ENCODE peak calls at places on chromosome 1, in nine cellular contexts. One of them, this sample, is unnamed.

GRCh38 chr1:53048345-53048737 is 13.7 kb upstream of the PODN start:
- DNase-seq in activated CD8-positive, alpha-beta memory T cell treated with anti-CD3 and anti-CD28 coated beads for 4 hours: no peak
- DNase-seq in non-pigmented ciliary epithelial cell: no peak
- DNase-seq in stimulated activated naive CD8-positive, alpha-beta T cell treated with anti-CD3 and anti-CD28 coated beads, Interleukin-15, amount 100 ng/mL, for 72 hours: no peak
- DNase-seq in HT-29: no peak
- DNase-seq in GM19239: no peak
- DNase-seq in right lobe of liver: no peak
- DNase-seq in T-helper 2 cell: no peak
- DNase-seq in lower leg skin: no peak
- DNase-seq in this sample: no peak

GRCh38 chr1:184597652-184598357 is 156.9 kb downstream of the EDEM3 start:
- DNase-seq in activated CD8-positive, alpha-beta memory T cell treated with anti-CD3 and anti-CD28 coated beads for 4 hours: no peak
- DNase-seq in non-pigmented ciliary epithelial cell: no peak
- DNase-seq in stimulated activated naive CD8-positive, alpha-beta T cell treated with anti-CD3 and anti-CD28 coated beads, Interleukin-15, amount 100 ng/mL, for 72 hours: no peak
- DNase-seq in HT-29: no peak
- DNase-seq in GM19239: no peak
- DNase-seq in right lobe of liver: no peak
- DNase-seq in T-helper 2 cell: no peak
- DNase-seq in lower leg skin: no peak
- DNase-seq in this sample: no peak

GRCh38 chr1:221429262-221429661 is 312.6 kb downstream of the DUSP10 start:
- DNase-seq in activated CD8-positive, alpha-beta memory T cell treated with anti-CD3 and anti-CD28 coated beads for 4 hours: no peak
- DNase-seq in non-pigmented ciliary epithelial cell: no peak
- DNase-seq in stimulated activated naive CD8-positive, alpha-beta T cell treated with anti-CD3 and anti-CD28 coated beads, Interleukin-15, amount 100 ng/mL, for 72 hours: no peak
- DNase-seq in HT-29: no peak
- DNase-seq in GM19239: no peak
- DNase-seq in right lobe of liver: no peak
- DNase-seq in T-helper 2 cell: no peak
- DNase-seq in lower leg skin: no peak
- DNase-seq in this sample: no peak

GRCh38 chr1:89999628-90000027 is 4.7 kb downstream of the ZNF326 start:
- DNase-seq in activated CD8-positive, alpha-beta memory T cell treated with anti-CD3 and anti-CD28 coated beads for 4 hours: no peak
- DNase-seq in non-pigmented ciliary epithelial cell: no peak
- DNase-seq in stimulated activated naive CD8-positive, alpha-beta T cell treated with anti-CD3 and anti-CD28 coated beads, Interleukin-15, amount 100 ng/mL, for 72 hours: no peak
- DNase-seq in HT-29: no peak
- DNase-seq in GM19239: no peak
- DNase-seq in right lobe of liver: no peak
- DNase-seq in T-helper 2 cell: no peak
- DNase-seq in lower leg skin: no peak
- DNase-seq in this sample: no peak

GRCh38 chr1:111222308-111223125 is 5.0 kb upstream of the CHI3L2 start:
- DNase-seq in activated CD8-positive, alpha-beta memory T cell treated with anti-CD3 and anti-CD28 coated beads for 4 hours: no peak
- DNase-seq in non-pigmented ciliary epithelial cell: no peak
- DNase-seq in stimulated activated naive CD8-positive, alpha-beta T cell treated with anti-CD3 and anti-CD28 coated beads, Interleukin-15, amount 100 ng/mL, for 72 hours: peak; percentile 75
- DNase-seq in HT-29: peak; percentile 90
- DNase-seq in GM19239: no peak
- DNase-seq in right lobe of liver: peak; percentile 78
- DNase-seq in T-helper 2 cell: peak; percentile 59
- DNase-seq in lower leg skin: peak; percentile 95
- DNase-seq in this sample: peak; percentile 90

GRCh38 chr1:184210048-184210447 is 158.5 kb downstream of the TSEN15 start:
- DNase-seq in activated CD8-positive, alpha-beta memory T cell treated with anti-CD3 and anti-CD28 coated beads for 4 hours: no peak
- DNase-seq in non-pigmented ciliary epithelial cell: no peak
- DNase-seq in stimulated activated naive CD8-positive, alpha-beta T cell treated with anti-CD3 and anti-CD28 coated beads, Interleukin-15, amount 100 ng/mL, for 72 hours: no peak
- DNase-seq in HT-29: no peak
- DNase-seq in GM19239: no peak
- DNase-seq in right lobe of liver: no peak
- DNase-seq in T-helper 2 cell: no peak
- DNase-seq in lower leg skin: no peak
- DNase-seq in this sample: no peak

GRCh38 chr1:79501153-79501552 is 494.6 kb upstream of the ADGRL4 start:
- DNase-seq in activated CD8-positive, alpha-beta memory T cell treated with anti-CD3 and anti-CD28 coated beads for 4 hours: no peak
- DNase-seq in non-pigmented ciliary epithelial cell: no peak
- DNase-seq in stimulated activated naive CD8-positive, alpha-beta T cell treated with anti-CD3 and anti-CD28 coated beads, Interleukin-15, amount 100 ng/mL, for 72 hours: no peak
- DNase-seq in HT-29: no peak
- DNase-seq in GM19239: no peak
- DNase-seq in right lobe of liver: no peak
- DNase-seq in T-helper 2 cell: no peak
- DNase-seq in lower leg skin: no peak
- DNase-seq in this sample: no peak

GRCh38 chr1:11779715-11780379 is 17.9 kb downstream of the C1orf167 start:
- DNase-seq in activated CD8-positive, alpha-beta memory T cell treated with anti-CD3 and anti-CD28 coated beads for 4 hours: no peak
- DNase-seq in non-pigmented ciliary epithelial cell: no peak
- DNase-seq in stimulated activated naive CD8-positive, alpha-beta T cell treated with anti-CD3 and anti-CD28 coated beads, Interleukin-15, amount 100 ng/mL, for 72 hours: no peak
- DNase-seq in HT-29: no peak
- DNase-seq in GM19239: no peak
- DNase-seq in right lobe of liver: no peak
- DNase-seq in T-helper 2 cell: no peak
- DNase-seq in lower leg skin: no peak
- DNase-seq in this sample: no peak

GRCh38 chr1:207277241-207277640 is 44.2 kb upstream of the CD55 start:
- DNase-seq in activated CD8-positive, alpha-beta memory T cell treated with anti-CD3 and anti-CD28 coated beads for 4 hours: no peak
- DNase-seq in non-pigmented ciliary epithelial cell: no peak
- DNase-seq in stimulated activated naive CD8-positive, alpha-beta T cell treated with anti-CD3 and anti-CD28 coated beads, Interleukin-15, amount 100 ng/mL, for 72 hours: no peak
- DNase-seq in HT-29: no peak
- DNase-seq in GM19239: no peak
- DNase-seq in right lobe of liver: no peak
- DNase-seq in T-helper 2 cell: no peak
- DNase-seq in lower leg skin: no peak
- DNase-seq in this sample: no peak

GRCh38 chr1:155206891-155207577 is 663 bp downstream of the THBS3 start:
- DNase-seq in activated CD8-positive, alpha-beta memory T cell treated with anti-CD3 and anti-CD28 coated beads for 4 hours: peak; percentile 83
- DNase-seq in non-pigmented ciliary epithelial cell: no peak
- DNase-seq in stimulated activated naive CD8-positive, alpha-beta T cell treated with anti-CD3 and anti-CD28 coated beads, Interleukin-15, amount 100 ng/mL, for 72 hours: peak; percentile 88
- DNase-seq in HT-29: peak; percentile 94
- DNase-seq in GM19239: peak; percentile 80
- DNase-seq in right lobe of liver: peak; percentile 81
- DNase-seq in T-helper 2 cell: peak; percentile 87
- DNase-seq in lower leg skin: peak; percentile 96
- DNase-seq in this sample: peak; percentile 91

GRCh38 chr1:212520299-212520698 is 87.6 kb downstream of the NENF start:
- DNase-seq in activated CD8-positive, alpha-beta memory T cell treated with anti-CD3 and anti-CD28 coated beads for 4 hours: no peak
- DNase-seq in non-pigmented ciliary epithelial cell: no peak
- DNase-seq in stimulated activated naive CD8-positive, alpha-beta T cell treated with anti-CD3 and anti-CD28 coated beads, Interleukin-15, amount 100 ng/mL, for 72 hours: no peak
- DNase-seq in HT-29: no peak
- DNase-seq in GM19239: no peak
- DNase-seq in right lobe of liver: no peak
- DNase-seq in T-helper 2 cell: no peak
- DNase-seq in lower leg skin: no peak
- DNase-seq in this sample: no peak

GRCh38 chr1:109805486-109806180 is 41.9 kb upstream of the EPS8L3 start:
- DNase-seq in activated CD8-positive, alpha-beta memory T cell treated with anti-CD3 and anti-CD28 coated beads for 4 hours: no peak
- DNase-seq in non-pigmented ciliary epithelial cell: no peak
- DNase-seq in stimulated activated naive CD8-positive, alpha-beta T cell treated with anti-CD3 and anti-CD28 coated beads, Interleukin-15, amount 100 ng/mL, for 72 hours: no peak
- DNase-seq in HT-29: no peak
- DNase-seq in GM19239: no peak
- DNase-seq in right lobe of liver: peak; percentile 13
- DNase-seq in T-helper 2 cell: no peak
- DNase-seq in lower leg skin: peak; percentile 46
- DNase-seq in this sample: no peak

GRCh38 chr1:25821630-25822091 is 1.9 kb downstream of the MTFR1L start:
- DNase-seq in activated CD8-positive, alpha-beta memory T cell treated with anti-CD3 and anti-CD28 coated beads for 4 hours: no peak
- DNase-seq in non-pigmented ciliary epithelial cell: no peak
- DNase-seq in stimulated activated naive CD8-positive, alpha-beta T cell treated with anti-CD3 and anti-CD28 coated beads, Interleukin-15, amount 100 ng/mL, for 72 hours: no peak
- DNase-seq in HT-29: no peak
- DNase-seq in GM19239: no peak
- DNase-seq in right lobe of liver: no peak
- DNase-seq in T-helper 2 cell: no peak
- DNase-seq in lower leg skin: peak; percentile 70
- DNase-seq in this sample: no peak

GRCh38 chr1:92575123-92575522 is 88.4 kb upstream of the GFI1 start:
- DNase-seq in activated CD8-positive, alpha-beta memory T cell treated with anti-CD3 and anti-CD28 coated beads for 4 hours: no peak
- DNase-seq in non-pigmented ciliary epithelial cell: no peak
- DNase-seq in stimulated activated naive CD8-positive, alpha-beta T cell treated with anti-CD3 and anti-CD28 coated beads, Interleukin-15, amount 100 ng/mL, for 72 hours: no peak
- DNase-seq in HT-29: no peak
- DNase-seq in GM19239: no peak
- DNase-seq in right lobe of liver: no peak
- DNase-seq in T-helper 2 cell: no peak
- DNase-seq in lower leg skin: no peak
- DNase-seq in this sample: no peak

GRCh38 chr1:33578557-33579448 is 106.4 kb downstream of the ZSCAN20 start:
- DNase-seq in activated CD8-positive, alpha-beta memory T cell treated with anti-CD3 and anti-CD28 coated beads for 4 hours: no peak
- DNase-seq in non-pigmented ciliary epithelial cell: no peak
- DNase-seq in stimulated activated naive CD8-positive, alpha-beta T cell treated with anti-CD3 and anti-CD28 coated beads, Interleukin-15, amount 100 ng/mL, for 72 hours: no peak
- DNase-seq in HT-29: no peak
- DNase-seq in GM19239: no peak
- DNase-seq in right lobe of liver: no peak
- DNase-seq in T-helper 2 cell: no peak
- DNase-seq in lower leg skin: no peak
- DNase-seq in this sample: no peak

GRCh38 chr1:206062464-206062863 is 9.5 kb downstream of the RHEX start:
- DNase-seq in activated CD8-positive, alpha-beta memory T cell treated with anti-CD3 and anti-CD28 coated beads for 4 hours: no peak
- DNase-seq in non-pigmented ciliary epithelial cell: no peak
- DNase-seq in stimulated activated naive CD8-positive, alpha-beta T cell treated with anti-CD3 and anti-CD28 coated beads, Interleukin-15, amount 100 ng/mL, for 72 hours: no peak
- DNase-seq in HT-29: no peak
- DNase-seq in GM19239: no peak
- DNase-seq in right lobe of liver: no peak
- DNase-seq in T-helper 2 cell: no peak
- DNase-seq in lower leg skin: no peak
- DNase-seq in this sample: no peak

GRCh38 chr1:46244656-46245371 is 2.7 kb upstream of the RAD54L start:
- DNase-seq in activated CD8-positive, alpha-beta memory T cell treated with anti-CD3 and anti-CD28 coated beads for 4 hours: no peak
- DNase-seq in non-pigmented ciliary epithelial cell: no peak
- DNase-seq in stimulated activated naive CD8-positive, alpha-beta T cell treated with anti-CD3 and anti-CD28 coated beads, Interleukin-15, amount 100 ng/mL, for 72 hours: peak; percentile 19
- DNase-seq in HT-29: peak; percentile 41
- DNase-seq in GM19239: peak; percentile 56
- DNase-seq in right lobe of liver: no peak
- DNase-seq in T-helper 2 cell: no peak
- DNase-seq in lower leg skin: no peak
- DNase-seq in this sample: no peak

This sample was measured in suprapubic skin.